ENCODE peak calls at places on chromosomes 11 and 22, in five cellular contexts. H is Calu3, M is choroid plexus epithelial cell, B is EL, D is neuronal stem cell. Z is an unnamed sample.

GRCh38 chr22:44364750-44365118 is 52.0 kb upstream of the SHISAL1 start:
- DNase-seq in H (no peak), M (no peak), B (no peak), D (no peak), Z (no peak)

GRCh38 chr22:31695423-31695822 is 33.4 kb upstream of the PISD start:
- DNase-seq in H (no peak), M (peak), B (no peak), D (no peak), Z (no peak)

GRCh38 chr11:16841481-16841880 is 103.0 kb downstream of the C11orf58 start:
- DNase-seq in H (no peak), M (no peak), B (no peak), D (no peak), Z (no peak)

GRCh38 chr22:48957311-48957986 is 870.2 kb downstream of the BRD1 start:
- DNase-seq in H (no peak), M (no peak), B (no peak), D (no peak), Z (no peak)

GRCh38 chr11:28133146-28133545 is 25.0 kb downstream of the METTL15 start:
- DNase-seq in H (no peak), M (peak), B (peak), D (no peak), Z (no peak)

GRCh38 chr11:34671117-34671516 is 50.2 kb downstream of the EHF start:
- DNase-seq in H (no peak), M (no peak), B (no peak), D (no peak), Z (no peak)

GRCh38 chr22:44586337-44586990 is 88.4 kb upstream of the RTL6 start:
- DNase-seq in H (no peak), M (no peak), B (no peak), D (no peak), Z (no peak)

GRCh38 chr11:134226806-134227325 is 2.4 kb downstream of the VPS26B start:
- DNase-seq in H (no peak), M (peak), B (peak), D (no peak), Z (no peak)

GRCh38 chr22:36871669-36872081 is 10.9 kb downstream of the NCF4 start:
- DNase-seq in H (no peak), M (no peak), B (peak), D (no peak), Z (no peak)

GRCh38 chr11:110126936-110127335 is 33.7 kb downstream of the ZC3H12C start:
- DNase-seq in H (no peak), M (peak), B (no peak), D (no peak), Z (no peak)

GRCh38 chr22:19050117-19050516 is 72.1 kb downstream of the DGCR2 start:
- DNase-seq in H (no peak), M (no peak), B (no peak), D (no peak), Z (no peak)

GRCh38 chr22:50056214-50056972 is 1.7 kb downstream of the TTLL8 start:
- DNase-seq in H (no peak), M (no peak), B (no peak), D (no peak), Z (no peak)

GRCh38 chr11:75105462-75105925 is 8.8 kb upstream of the OR2AT4 start:
- DNase-seq in H (no peak), M (peak), B (peak), D (peak), Z (peak)

GRCh38 chr11:115503083-115503885 is 931 bp downstream of the CADM1 start:
- DNase-seq in H (peak), M (peak), B (peak), D (peak), Z (peak)

GRCh38 chr22:33073989-33074391 is 15.8 kb upstream of the SYN3 start:
- DNase-seq in H (no peak), M (peak), B (peak), D (no peak), Z (no peak)

Z was measured in A673.